ENCODE peak calls at places on chromosome 12, in six cellular contexts. Q is hypothalamus; Y is NCI-H460; M is stimulated activated CD4-positive, alpha-beta T cell treated with anti-CD3 and anti-CD28 coated beads, Interleukin-4, amount 100 ng/mL, for 4 hours; G is iris pigment epithelial cell; S is NCI-H1417. D is an unnamed sample.

GRCh38 chr12:64184216-64184615 is 37.9 kb downstream of the KICS2 start:
- DNase-seq in Q (no peak), Y (no peak), M (no peak), G (no peak), S (no peak), D (no peak)

GRCh38 chr12:110104188-110104969 is 19.8 kb upstream of the IFT81 start:
- DNase-seq in M (no peak), G (peak; percentile 71), S (no peak), Q (no peak), Y (no peak), D (no peak)

GRCh38 chr12:118370601-118371000 is 2.1 kb downstream of the TAOK3 start:
- DNase-seq in M (no peak), S (no peak), G (no peak), Y (no peak), Q (no peak), D (no peak)

GRCh38 chr12:49624919-49625577 is 1.7 kb downstream of the PRPF40B start:
- DNase-seq in S (no peak), Q (no peak), M (no peak), Y (no peak), G (peak; percentile 64), D (no peak)

GRCh38 chr12:126390969-126391566 is 1325.8 kb downstream of the AACS start:
- DNase-seq in Y (no peak), S (no peak), Q (no peak), G (no peak), M (no peak), D (no peak)

GRCh38 chr12:131893605-131894312 is 663 bp upstream of the ULK1 start:
- DNase-seq in Y (no peak), Q (no peak), M (no peak), S (no peak), G (no peak), D (no peak)

GRCh38 chr12:118102609-118103008 is 1.2 kb downstream of the VSIG10 start:
- DNase-seq in M (no peak), Q (no peak), Y (no peak), G (no peak), S (no peak), D (no peak)

GRCh38 chr12:119758695-119759094 is 90.8 kb downstream of the PRKAB1 start:
- DNase-seq in G (no peak), Q (no peak), M (no peak), S (no peak), Y (no peak), D (no peak)

GRCh38 chr12:52126605-52127578 is 47.4 kb downstream of the SMIM41 start:
- DNase-seq in Y (no peak), Q (no peak), G (peak; percentile 20), S (no peak), M (no peak), D (no peak)

GRCh38 chr12:28216016-28216415 is 25.8 kb downstream of the CCDC91 start:
- DNase-seq in M (no peak), G (no peak), S (no peak), Q (no peak), Y (no peak), D (no peak)

GRCh38 chr12:123388948-123389559 is 5.1 kb downstream of the KMT5A start:
- DNase-seq in M (no peak), Q (no peak), Y (no peak), S (peak; percentile 42), G (no peak), D (no peak)